ENCODE peak calls at places on chromosomes 16 and 17, in four cellular contexts. D is G401, V is KBM-7, O is Peyer's patch. H is an unnamed sample.

GRCh38 chr17:75153854-75154194 is 488 bp downstream of the JPT1 start:
- DNase-seq in D (no peak), V (peak), O (peak), H (no peak)

GRCh38 chr17:81870155-81870977 is 771 bp downstream of the ARHGDIA start:
- DNase-seq in V (peak), O (peak), D (no peak), H (no peak)

GRCh38 chr17:50375858-50376538 is 3.0 kb downstream of the EME1 start:
- DNase-seq in D (no peak), V (no peak), O (no peak), H (no peak)

GRCh38 chr17:67312265-67312664 is 54.1 kb downstream of the PSMD12 start:
- DNase-seq in D (no peak), V (no peak), O (no peak), H (peak)

GRCh38 chr17:71926746-71927398 is 193.9 kb upstream of the SOX9 start:
- DNase-seq in O (no peak), V (no peak), D (no peak), H (no peak)

GRCh38 chr17:77874303-77875050 is 84.0 kb upstream of the TNRC6C start:
- DNase-seq in V (no peak), O (no peak), D (no peak), H (no peak)

GRCh38 chr16:1765826-1766225 is 5.5 kb downstream of the NME3 start:
- DNase-seq in D (no peak), V (no peak), O (no peak), H (no peak)

GRCh38 chr16:48099455-48099854 is 56.3 kb downstream of the ABCC12 start:
- DNase-seq in O (no peak), D (no peak), V (no peak), H (no peak)

GRCh38 chr16:85385463-85386331 is 227.4 kb upstream of the GSE1 start:
- DNase-seq in D (no peak), O (no peak), V (no peak), H (no peak)

GRCh38 chr17:62995377-62995885 is 29.4 kb downstream of the TANC2 start:
- DNase-seq in D (peak), O (no peak), V (peak), H (no peak)

GRCh38 chr17:4947411-4948165 is 742 bp downstream of the PFN1 start:
- DNase-seq in O (peak), D (peak), V (peak), H (no peak)

GRCh38 chr16:80273635-80274538 is 266.9 kb upstream of the DYNLRB2 start:
- DNase-seq in O (no peak), D (no peak), V (no peak), H (peak)

GRCh38 chr17:75047398-75048098 is 523 bp downstream of the KCTD2 start:
- DNase-seq in O (no peak), V (no peak), D (peak), H (no peak)

GRCh38 chr17:43536236-43537088 is 9.7 kb downstream of the ETV4 start:
- DNase-seq in V (no peak), D (no peak), O (no peak), H (peak)

GRCh38 chr17:56064506-56064905 is 88.8 kb upstream of the ANKFN1 start:
- DNase-seq in O (no peak), V (no peak), D (no peak), H (no peak)

GRCh38 chr17:30920282-30920681 is 1.5 kb upstream of the ADAP2 start:
- DNase-seq in D (no peak), O (no peak), V (no peak), H (no peak)

GRCh38 chr17:48555183-48555615 is 10.3 kb upstream of the HOXB2 start:
- DNase-seq in V (no peak), O (no peak), D (peak), H (no peak)

GRCh38 chr16:13793788-13794461 is 126.0 kb upstream of the ERCC4 start:
- DNase-seq in O (no peak), D (peak), V (no peak), H (no peak)

GRCh38 chr16:86317617-86318021 is 192.7 kb upstream of the FOXF1 start:
- DNase-seq in O (no peak), D (no peak), V (no peak), H (no peak)

GRCh38 chr17:78202666-78203065 is 11.4 kb upstream of the BIRC5 start:
- DNase-seq in O (no peak), V (peak), D (no peak), H (no peak)

GRCh38 chr16:59632266-59632855 is 898.2 kb upstream of the GOT2 start:
- DNase-seq in V (peak), D (no peak), O (no peak), H (no peak)

GRCh38 chr17:7132511-7133094 is 18.0 kb upstream of the ASGR2 start:
- DNase-seq in O (peak), V (no peak), D (no peak), H (no peak)

GRCh38 chr16:15644306-15644961 is 1.5 kb upstream of the MARF1 start:
- DNase-seq in O (no peak), V (no peak), D (no peak), H (peak)